ENCODE peak calls at places on chromosomes 2 and 18, in ten cellular contexts. T, D, O, Z, Y, U, I, R, X and P are unnamed samples. For H3K4me1 and H3K27me3, the result is how much of the 10 kb centered on the place peaks cover.

GRCh38 chr18:68796936-68797690 is 767 bp upstream of the CCDC102B start:
- DNase-seq in U (no peak), D (peak), Z (no peak), I (no peak), Y (no peak), O (no peak), X (peak), R (peak), T (no peak), P (peak)

GRCh38 chr2:37635359-37636208 is 35.9 kb downstream of the CDC42EP3 start:
- DNase-seq in I (no peak), R (no peak), O (no peak), Z (no peak), Y (no peak), U (peak), D (peak), T (peak), X (no peak), P (no peak)

GRCh38 chr2:71256421-71256820 is 29.5 kb upstream of the PAIP2B start:
- DNase-seq in Y (no peak), U (no peak), I (no peak), D (no peak), O (no peak), T (no peak), Z (no peak), X (no peak), R (no peak), P (no peak)

GRCh38 chr2:120737802-120738516 is 2.3 kb downstream of the GLI2 start:
- DNase-seq in I (no peak), R (no peak), T (no peak), Z (no peak), X (no peak), O (peak), Y (no peak), U (no peak), D (no peak), P (no peak)

GRCh38 chr2:24152413-24153197 is 22.2 kb upstream of the FAM228A start:
- DNase-seq in U (no peak), Y (no peak), Z (no peak), T (no peak), D (no peak), R (no peak), O (no peak), I (no peak), X (no peak), P (no peak)

GRCh38 chr2:33291278-33292013 is 185.0 kb upstream of the RASGRP3 start:
- DNase-seq in D (peak), T (no peak), Z (no peak), X (no peak), O (no peak), R (no peak), Y (no peak), I (no peak), U (no peak), P (no peak)

GRCh38 chr18:59799383-59800015 is 100.3 kb upstream of the PMAIP1 start:
- DNase-seq in X (no peak), D (no peak), O (no peak), U (no peak), R (no peak), Z (no peak), I (peak), Y (no peak), T (no peak), P (no peak)

GRCh38 chr2:109459485-109459884 is 154.3 kb downstream of the SEPTIN10 start:
- DNase-seq in D (no peak), I (no peak), Y (no peak), Z (no peak), U (no peak), X (no peak), O (no peak), R (no peak), T (no peak), P (no peak)

GRCh38 chr2:30447149-30448045 is at the start of gene LCLAT1:
- DNase-seq in X (peak), R (peak), Z (peak), T (peak), U (peak), O (peak), I (peak), D (peak), Y (peak), P (peak)

GRCh38 chr2:85418132-85419008 is at the start of gene SH2D6:
- DNase-seq in D (peak), I (peak), U (peak), X (peak), Z (peak), T (peak), R (peak), Y (peak), O (peak), P (peak)
- H3K4me1 ChIP-seq in D (under half), I (under half), U (under half), X (under half), Z (under half), T (under half), R (under half), Y (under half), O (under half), P (half or more)

GRCh38 chr2:18055290-18055689 is 176.8 kb downstream of the KCNS3 start:
- DNase-seq in X (no peak), Z (no peak), T (no peak), U (no peak), R (no peak), D (no peak), Y (no peak), I (no peak), O (no peak), P (no peak)
- H3K27me3 ChIP-seq in X (under half), Z (under half), T (under half), U (under half), R (under half), D (under half), Y (under half), I (under half), O (under half), P (under half)

DNA sequence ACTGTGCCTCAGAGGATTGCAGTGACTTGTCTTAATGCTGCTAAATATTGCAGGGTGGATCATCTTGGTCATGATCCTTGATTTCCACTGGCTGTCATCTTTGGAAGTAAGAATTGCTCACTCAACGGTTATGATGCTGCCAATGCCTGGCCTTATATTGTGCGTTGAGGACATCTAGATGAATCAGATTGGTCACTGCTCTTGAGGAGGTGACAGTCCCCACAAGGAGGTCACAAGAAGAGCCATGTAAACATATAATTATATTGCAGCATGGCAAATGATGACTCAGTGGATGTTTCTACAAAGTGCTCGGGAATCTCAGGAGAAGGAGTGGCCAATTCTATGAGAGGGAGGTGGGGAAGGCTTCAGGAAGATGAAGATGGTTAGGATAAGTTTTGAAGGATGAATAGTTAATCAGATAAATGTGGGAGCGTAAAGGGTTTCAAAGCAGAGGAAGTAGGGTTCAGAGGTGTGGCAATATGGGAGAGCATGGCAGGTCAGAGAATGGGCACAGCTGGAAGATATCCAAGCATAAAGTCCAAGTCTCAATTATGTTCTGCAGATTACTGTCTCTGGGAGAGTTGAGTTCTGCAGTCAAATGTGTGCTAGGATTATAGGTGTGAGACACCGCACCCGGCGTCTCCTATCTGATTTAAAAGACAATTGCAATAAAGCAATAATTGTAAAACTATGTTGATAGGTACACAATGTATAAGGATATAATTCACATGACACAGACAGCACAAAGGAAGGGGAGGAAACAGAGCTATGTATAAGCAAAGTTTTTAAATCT is 21.4 kb upstream of the TMEM131 start:
- DNase-seq in R (no peak), X (no peak), D (no peak), O (no peak), Y (no peak), Z (no peak), U (no peak), T (no peak), I (no peak), P (no peak)
- H3K27ac ChIP-seq in R (no peak), X (no peak), D (no peak), O (no peak), Y (no peak), Z (no peak), U (no peak), T (no peak), I (no peak), P (no peak)

GRCh38 chr2:152710713-152711112 is 6.5 kb downstream of the PRPF40A start:
- DNase-seq in T (no peak), Y (no peak), I (no peak), D (peak), O (no peak), U (no peak), Z (no peak), R (no peak), X (no peak), P (no peak)

GRCh38 chr2:152701198-152701597 is 16.1 kb downstream of the PRPF40A start:
- DNase-seq in D (no peak), T (no peak), I (no peak), X (no peak), U (no peak), Z (no peak), O (no peak), Y (no peak), R (no peak), P (no peak)

GRCh38 chr2:152706477-152707020 is 10.7 kb downstream of the PRPF40A start:
- DNase-seq in U (no peak), I (no peak), Z (no peak), D (no peak), O (no peak), X (no peak), T (no peak), Y (no peak), R (no peak), P (no peak)
- H3K4me1 ChIP-seq in U (under half), I (under half), Z (under half), D (under half), O (under half), X (under half), T (under half), Y (under half), R (under half), P (under half)

DNA sequence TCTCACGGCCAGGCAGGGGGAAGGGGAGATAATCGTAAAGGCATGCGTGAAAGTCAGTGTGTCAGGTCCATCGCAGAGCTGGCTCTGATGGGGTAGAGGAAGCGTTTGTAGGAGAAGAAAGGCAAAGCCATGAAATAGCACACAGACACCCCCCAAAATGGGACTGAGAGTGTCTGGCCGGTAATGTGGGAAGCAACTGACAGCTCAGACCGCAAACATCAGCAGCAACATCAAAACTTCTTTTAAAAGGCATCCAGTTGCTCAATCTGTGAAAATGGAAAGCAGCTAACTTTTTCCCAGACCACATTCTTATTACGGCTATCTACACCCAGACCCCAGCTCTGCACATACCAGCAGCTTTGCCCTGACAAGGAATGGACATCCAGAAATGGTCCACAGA is 232.6 kb downstream of the EN1 start:
- DNase-seq in T (no peak), D (peak), U (no peak), X (no peak), R (no peak), I (no peak), Z (no peak), O (peak), Y (no peak), P (no peak)
- H3K27me3 ChIP-seq in T (under half), D (under half), U (under half), X (under half), R (under half), I (under half), Z (under half), O (under half), Y (under half), P (half or more)

GRCh38 chr18:48675912-48676311 is 137.1 kb downstream of the CTIF start:
- DNase-seq in U (no peak), I (no peak), Z (no peak), X (peak), D (no peak), Y (no peak), O (no peak), R (no peak), T (no peak), P (no peak)
- H3K27ac ChIP-seq in U (no peak), I (no peak), Z (peak), X (no peak), D (peak), Y (no peak), O (no peak), R (no peak), T (no peak), P (no peak)

GRCh38 chr2:147355706-147356105 is 489.1 kb upstream of the ACVR2A start:
- DNase-seq in T (no peak), Z (no peak), U (no peak), I (no peak), D (no peak), R (no peak), O (no peak), X (no peak), Y (no peak), P (no peak)
- H3K4me1 ChIP-seq in T (under half), Z (under half), U (under half), I (under half), D (under half), R (under half), O (under half), X (under half), Y (under half), P (under half)

GRCh38 chr2:85585781-85586105 is 1.5 kb downstream of the VAMP5 start:
- DNase-seq in T (no peak), I (no peak), R (no peak), Z (no peak), U (no peak), Y (no peak), O (no peak), X (no peak), D (peak), P (no peak)
- H3K27me3 ChIP-seq in T (under half), I (under half), R (under half), Z (under half), U (under half), Y (under half), O (half or more), X (under half), D (under half), P (under half)